ENCODE peak calls at places on chromosomes 11 and 22, in nine cellular contexts. One of them, this sample, is unnamed.

GRCh38 chr11:19345519-19345847 is 104.7 kb upstream of the E2F8 start:
- DNase-seq in hypothalamus: peak; percentile 49
- DNase-seq in right atrium auricular region: peak; percentile 61
- DNase-seq in adrenal gland: no peak
- DNase-seq in iPS-NIHi11: peak; percentile 60
- DNase-seq in endodermal cell: peak; percentile 81
- DNase-seq in A673: peak; percentile 14
- DNase-seq in K562: no peak
- DNase-seq in uterus: no peak
- DNase-seq in this sample: peak; percentile 52

GRCh38 chr11:117618956-117619355 is 178.1 kb downstream of the DSCAML1 start:
- DNase-seq in right atrium auricular region: no peak
- DNase-seq in adrenal gland: no peak
- DNase-seq in A673: no peak
- DNase-seq in hypothalamus: no peak
- DNase-seq in K562: no peak
- DNase-seq in endodermal cell: peak; percentile 85
- DNase-seq in uterus: no peak
- DNase-seq in iPS-NIHi11: peak; percentile 53
- DNase-seq in this sample: peak; percentile 79

GRCh38 chr11:44915621-44916020 is 35.1 kb downstream of the TP53I11 start:
- DNase-seq in A673: no peak
- DNase-seq in iPS-NIHi11: no peak
- DNase-seq in K562: no peak
- DNase-seq in hypothalamus: no peak
- DNase-seq in adrenal gland: no peak
- DNase-seq in uterus: no peak
- DNase-seq in endodermal cell: no peak
- DNase-seq in right atrium auricular region: no peak
- DNase-seq in this sample: no peak

GRCh38 chr11:27310182-27310581 is 52.8 kb downstream of the CCDC34 start:
- DNase-seq in adrenal gland: no peak
- DNase-seq in right atrium auricular region: no peak
- DNase-seq in iPS-NIHi11: no peak
- DNase-seq in K562: no peak
- DNase-seq in endodermal cell: no peak
- DNase-seq in uterus: no peak
- DNase-seq in hypothalamus: no peak
- DNase-seq in A673: no peak
- DNase-seq in this sample: no peak

GRCh38 chr22:26568207-26568706 is 21.7 kb downstream of the TPST2 start:
- DNase-seq in endodermal cell: peak; percentile 84
- DNase-seq in A673: peak; percentile 29
- DNase-seq in iPS-NIHi11: no peak
- DNase-seq in adrenal gland: no peak
- DNase-seq in uterus: no peak
- DNase-seq in K562: no peak
- DNase-seq in right atrium auricular region: no peak
- DNase-seq in hypothalamus: no peak
- DNase-seq in this sample: peak; percentile 85

GRCh38 chr11:59223177-59223576 is 10.4 kb upstream of the MPEG1 start:
- DNase-seq in A673: no peak
- DNase-seq in uterus: no peak
- DNase-seq in endodermal cell: no peak
- DNase-seq in iPS-NIHi11: no peak
- DNase-seq in K562: no peak
- DNase-seq in hypothalamus: no peak
- DNase-seq in adrenal gland: no peak
- DNase-seq in right atrium auricular region: no peak
- DNase-seq in this sample: no peak

GRCh38 chr22:30386960-30387848 is at the start of gene RNF215:
- DNase-seq in adrenal gland: peak; percentile 66
- DNase-seq in uterus: peak; percentile 89
- DNase-seq in A673: peak; percentile 89
- DNase-seq in right atrium auricular region: peak; percentile 63
- DNase-seq in hypothalamus: peak; percentile 49
- DNase-seq in K562: peak; percentile 92
- DNase-seq in endodermal cell: peak; percentile 98
- DNase-seq in iPS-NIHi11: peak; percentile 98
- DNase-seq in this sample: peak; percentile 94

GRCh38 chr11:111459506-111460270 is 52.5 kb downstream of the BTG4 start:
- DNase-seq in uterus: no peak
- DNase-seq in endodermal cell: peak; percentile 70
- DNase-seq in K562: no peak
- DNase-seq in hypothalamus: no peak
- DNase-seq in A673: no peak
- DNase-seq in adrenal gland: no peak
- DNase-seq in iPS-NIHi11: peak; percentile 37
- DNase-seq in right atrium auricular region: no peak
- DNase-seq in this sample: no peak

GRCh38 chr11:110000045-110000502 is 93.1 kb upstream of the ZC3H12C start:
- DNase-seq in adrenal gland: no peak
- DNase-seq in endodermal cell: no peak
- DNase-seq in A673: peak; percentile 77
- DNase-seq in uterus: no peak
- DNase-seq in K562: no peak
- DNase-seq in right atrium auricular region: no peak
- DNase-seq in iPS-NIHi11: no peak
- DNase-seq in hypothalamus: no peak
- DNase-seq in this sample: no peak

GRCh38 chr11:70675697-70676374 is 277.5 kb downstream of the CTTN start:
- DNase-seq in iPS-NIHi11: no peak
- DNase-seq in hypothalamus: no peak
- DNase-seq in endodermal cell: no peak
- DNase-seq in K562: no peak
- DNase-seq in adrenal gland: no peak
- DNase-seq in right atrium auricular region: no peak
- DNase-seq in A673: no peak
- DNase-seq in uterus: no peak
- DNase-seq in this sample: no peak

GRCh38 chr11:10659339-10660216 is 34.0 kb downstream of the IRAG1 start:
- DNase-seq in endodermal cell: no peak
- DNase-seq in adrenal gland: peak; percentile 91
- DNase-seq in A673: peak; percentile 63
- DNase-seq in hypothalamus: no peak
- DNase-seq in iPS-NIHi11: no peak
- DNase-seq in uterus: peak; percentile 68
- DNase-seq in right atrium auricular region: no peak
- DNase-seq in K562: peak; percentile 77
- DNase-seq in this sample: no peak

GRCh38 chr22:46066691-46067090 is 83.6 kb upstream of the PPARA start:
- DNase-seq in iPS-NIHi11: no peak
- DNase-seq in adrenal gland: no peak
- DNase-seq in uterus: peak; percentile 23
- DNase-seq in A673: peak; percentile 51
- DNase-seq in hypothalamus: no peak
- DNase-seq in endodermal cell: no peak
- DNase-seq in K562: no peak
- DNase-seq in right atrium auricular region: no peak
- DNase-seq in this sample: no peak